ENCODE peak calls at places on chromosomes 16 and 17, in six cellular contexts. U, S, N, L, V and W are unnamed samples.

GRCh38 chr17:78714534-78714933 is 67.5 kb downstream of the CYTH1 start:
- DNase-seq in U (no peak), S (no peak), N (no peak), L (no peak), V (no peak), W (no peak)

GRCh38 chr17:7552621-7553051 is 3.8 kb downstream of the TNFSF12 start:
- DNase-seq in U (no peak), S (no peak), N (no peak), L (no peak), V (no peak), W (no peak)

GRCh38 chr17:9026741-9027140 is 5.4 kb downstream of the NTN1 start:
- DNase-seq in U (no peak), S (no peak), N (no peak), L (no peak), V (no peak), W (no peak)

GRCh38 chr17:17694229-17695081 is 13.2 kb downstream of the RAI1 start:
- DNase-seq in U (peak; percentile 90), S (peak; percentile 62), N (peak; percentile 85), L (peak; percentile 73), V (peak; percentile 88), W (peak; percentile 83)

GRCh38 chr16:4261557-4262172 is 11.2 kb downstream of the TFAP4 start:
- DNase-seq in U (peak; percentile 88), S (peak; percentile 35), N (no peak), L (no peak), V (no peak), W (peak; percentile 29)

GRCh38 chr17:74217036-74217725 is 3.8 kb downstream of the TTYH2 start:
- DNase-seq in U (no peak), S (no peak), N (no peak), L (no peak), V (no peak), W (no peak)

GRCh38 chr17:17220529-17220928 is 14.4 kb upstream of the PLD6 start:
- DNase-seq in U (no peak), S (no peak), N (no peak), L (no peak), V (no peak), W (no peak)

GRCh38 chr16:1290032-1290431 is 19.4 kb upstream of the UBE2I start:
- DNase-seq in U (no peak), S (no peak), N (no peak), L (no peak), V (no peak), W (no peak)

GRCh38 chr17:81329279-81329926 is 34.3 kb upstream of the SLC38A10 start:
- DNase-seq in U (peak; percentile 85), S (peak; percentile 88), N (peak; percentile 94), L (peak; percentile 96), V (peak; percentile 84), W (peak; percentile 95)

GRCh38 chr17:34634551-34635160 is 55.3 kb downstream of the TMEM132E start:
- DNase-seq in U (no peak), S (no peak), N (no peak), L (no peak), V (no peak), W (no peak)

GRCh38 chr16:84967828-84968227 is 43.5 kb downstream of the ZDHHC7 start:
- DNase-seq in U (no peak), S (no peak), N (no peak), L (no peak), V (no peak), W (no peak)